ENCODE peak calls at places on chromosomes 11 and 22, in four cellular contexts. O is AG09309, K is mucosa of gallbladder, X is EL. R is an unnamed sample.

GRCh38 chr11:62151737-62152102 is 27.9 kb downstream of the INCENP start:
- DNase-seq in K (no peak), O (no peak), X (no peak), R (no peak)

GRCh38 chr11:12219732-12220131 is 109.3 kb downstream of the MICAL2 start:
- DNase-seq in K (no peak), X (no peak), O (no peak), R (no peak)

GRCh38 chr22:43477151-43477725 is 65.4 kb downstream of the MPPED1 start:
- DNase-seq in O (no peak), K (no peak), X (no peak), R (no peak)

GRCh38 chr22:25970996-25971811 is 198.1 kb upstream of the SEZ6L start:
- DNase-seq in K (no peak), X (no peak), O (no peak), R (no peak)

GRCh38 chr11:75532200-75532972 is 6.6 kb upstream of the GDPD5 start:
- DNase-seq in O (no peak), X (peak), K (peak), R (peak)

GRCh38 chr22:41948142-41948541 is 1.2 kb upstream of the CENPM start:
- DNase-seq in O (no peak), X (no peak), K (no peak), R (no peak)

GRCh38 chr11:44241851-44242250 is 68.1 kb downstream of the ALX4 start:
- DNase-seq in O (no peak), X (no peak), K (no peak), R (no peak)

GRCh38 chr22:36156515-36157419 is 3.8 kb downstream of the APOL3 start:
- DNase-seq in O (peak), K (peak), X (peak), R (peak)

GRCh38 chr11:94310191-94310875 is 6.0 kb downstream of the IZUMO1R start:
- DNase-seq in O (no peak), K (no peak), X (no peak), R (no peak)

GRCh38 chr11:32255876-32256275 is 165.0 kb downstream of the RCN1 start:
- DNase-seq in O (no peak), X (no peak), K (no peak), R (no peak)

GRCh38 chr11:115241899-115242298 is 262.3 kb downstream of the CADM1 start:
- DNase-seq in O (no peak), K (no peak), X (no peak), R (no peak)

GRCh38 chr22:35310556-35311550 is 11.2 kb downstream of the TOM1 start:
- DNase-seq in O (no peak), X (no peak), K (no peak), R (no peak)

GRCh38 chr11:70026012-70026411 is 52.1 kb upstream of the ANO1 start:
- DNase-seq in K (no peak), X (no peak), O (no peak), R (no peak)

GRCh38 chr11:120137187-120137610 is 714 bp downstream of the TRIM29 start:
- DNase-seq in K (no peak), O (no peak), X (no peak), R (no peak)

GRCh38 chr11:73085189-73085875 is 56.8 kb downstream of the FCHSD2 start:
- DNase-seq in X (no peak), K (no peak), O (no peak), R (peak)

GRCh38 chr22:50485221-50486131 is 1.2 kb upstream of the MIOX start:
- DNase-seq in K (peak), X (peak), O (no peak), R (peak)

GRCh38 chr11:71997594-71997993 is 1.1 kb upstream of the IL18BP start:
- DNase-seq in X (no peak), K (no peak), O (no peak), R (no peak)

GRCh38 chr11:32068134-32068533 is 22.7 kb upstream of the RCN1 start:
- DNase-seq in K (no peak), O (no peak), X (peak), R (peak)

GRCh38 chr11:118609380-118610219 is 2.2 kb downstream of the PHLDB1 start:
- DNase-seq in X (peak), K (no peak), O (no peak), R (peak)

GRCh38 chr22:42743501-42743991 is 22.9 kb upstream of the A4GALT start:
- DNase-seq in O (peak), X (peak), K (peak), R (no peak)